ENCODE peak calls at places on chromosome 22, in nine cellular contexts. L, F, G, N, Y, I, H, M and T are unnamed samples.
A peak's percentile ranks its signal among the peaks of the same experiment; 100 is the strongest.

GRCh38 chr22:24694971-24695928 is 79.3 kb downstream of the PIWIL3 start:
- DNase-seq in L (no peak), F (no peak), G (no peak), N (no peak), Y (no peak), I (no peak), H (no peak), M (no peak), T (no peak)

GRCh38 chr22:25027959-25028840 is 75.7 kb downstream of the KIAA1671 start:
- DNase-seq in L (no peak), F (no peak), G (no peak), N (peak; percentile 11), Y (no peak), I (no peak), H (no peak), M (no peak), T (peak; percentile 60)

GRCh38 chr22:39999144-39999757 is 4.5 kb downstream of the FAM83F start:
- DNase-seq in L (no peak), F (no peak), G (peak; percentile 89), N (peak; percentile 36), Y (no peak), I (peak; percentile 76), H (no peak), M (no peak), T (peak; percentile 60)

GRCh38 chr22:17303840-17304779 is 65.2 kb upstream of the CECR2 start:
- DNase-seq in L (peak; percentile 37), F (peak; percentile 47), G (no peak), N (no peak), Y (no peak), I (no peak), H (no peak), M (no peak), T (peak; percentile 44)

GRCh38 chr22:39240841-39241631 is 3.7 kb downstream of the PDGFB start:
- DNase-seq in L (no peak), F (no peak), G (no peak), N (peak; percentile 13), Y (peak; percentile 83), I (peak; percentile 47), H (no peak), M (no peak), T (no peak)

GRCh38 chr22:48284671-48285070 is 1522.2 kb downstream of the TBC1D22A start:
- DNase-seq in L (no peak), F (no peak), G (no peak), N (no peak), Y (no peak), I (no peak), H (no peak), M (no peak), T (no peak)

GRCh38 chr22:24964441-24964840 is 11.9 kb downstream of the KIAA1671 start:
- DNase-seq in L (no peak), F (no peak), G (no peak), N (no peak), Y (no peak), I (no peak), H (no peak), M (no peak), T (no peak)

GRCh38 chr22:46776486-46776826 is 14.0 kb downstream of the TBC1D22A start:
- DNase-seq in L (no peak), F (no peak), G (no peak), N (no peak), Y (no peak), I (no peak), H (no peak), M (no peak), T (no peak)